ENCODE peak calls at places on chromosomes 2 and 18, in eight cellular contexts. W is thoracic aorta; R is left lung; J is CD8-positive, alpha-beta T cell; T is neural crest cell; K is prostate gland; U is astrocyte of the spinal cord; B is hepatocyte. C is an unnamed sample.

GRCh38 chr2:1051075-1051474 is 100.4 kb downstream of the SNTG2 start:
- DNase-seq in W (no peak), R (no peak), J (no peak), T (no peak), K (no peak), U (peak), B (peak), C (no peak)

GRCh38 chr2:161796192-161796591 is 172.0 kb downstream of the SLC4A10 start:
- DNase-seq in W (no peak), R (no peak), J (no peak), T (no peak), K (no peak), U (no peak), B (peak), C (no peak)

GRCh38 chr2:187749804-187750431 is 195.7 kb upstream of the TFPI start:
- DNase-seq in W (no peak), R (peak), J (no peak), T (no peak), K (no peak), U (no peak), B (no peak), C (no peak)

GRCh38 chr18:53906681-53907080 is 317.8 kb downstream of the MBD2 start:
- DNase-seq in W (no peak), R (no peak), J (no peak), T (no peak), K (no peak), U (peak), B (no peak), C (no peak)

GRCh38 chr18:79598885-79599175 is 80.8 kb upstream of the CTDP1 start:
- DNase-seq in W (no peak), R (peak), J (no peak), T (no peak), K (no peak), U (no peak), B (no peak), C (no peak)

GRCh38 chr18:23689616-23690504 is 607 bp downstream of the LAMA3 start:
- DNase-seq in W (no peak), R (peak), J (no peak), T (peak), K (no peak), U (no peak), B (peak), C (no peak)

GRCh38 chr18:49795612-49796552 is 17.5 kb downstream of the ACAA2 start:
- DNase-seq in W (no peak), R (no peak), J (no peak), T (no peak), K (no peak), U (peak), B (no peak), C (no peak)

GRCh38 chr2:237500681-237501424 is 13.8 kb downstream of the MLPH start:
- DNase-seq in W (no peak), R (no peak), J (no peak), T (no peak), K (no peak), U (peak), B (peak), C (no peak)

GRCh38 chr2:157329524-157329923 is 3.9 kb upstream of the ERMN start:
- DNase-seq in W (no peak), R (peak), J (no peak), T (no peak), K (peak), U (no peak), B (no peak), C (no peak)

GRCh38 chr18:7941533-7941932 is 374.4 kb downstream of the PTPRM start:
- DNase-seq in W (no peak), R (peak), J (no peak), T (no peak), K (peak), U (no peak), B (no peak), C (no peak)

GRCh38 chr2:233082934-233083755 is 23.0 kb downstream of the INPP5D start:
- DNase-seq in W (no peak), R (no peak), J (no peak), T (no peak), K (no peak), U (no peak), B (no peak), C (no peak)

GRCh38 chr2:28193552-28194383 is 198.9 kb upstream of the FOSL2 start:
- DNase-seq in W (no peak), R (no peak), J (no peak), T (no peak), K (no peak), U (no peak), B (no peak), C (no peak)

GRCh38 chr2:28427741-28428412 is 35.2 kb downstream of the FOSL2 start:
- DNase-seq in W (no peak), R (no peak), J (no peak), T (no peak), K (no peak), U (no peak), B (no peak), C (no peak)

GRCh38 chr2:42618972-42619371 is 50.5 kb downstream of the MTA3 start:
- DNase-seq in W (no peak), R (no peak), J (no peak), T (no peak), K (no peak), U (peak), B (no peak), C (no peak)

GRCh38 chr2:1493361-1494126 is 80.3 kb downstream of the TPO start:
- DNase-seq in W (no peak), R (peak), J (no peak), T (no peak), K (no peak), U (no peak), B (no peak), C (no peak)

GRCh38 chr2:106037262-106037661 is 156.8 kb downstream of the UXS1 start:
- DNase-seq in W (no peak), R (no peak), J (no peak), T (no peak), K (no peak), U (no peak), B (no peak), C (no peak)

DNA sequence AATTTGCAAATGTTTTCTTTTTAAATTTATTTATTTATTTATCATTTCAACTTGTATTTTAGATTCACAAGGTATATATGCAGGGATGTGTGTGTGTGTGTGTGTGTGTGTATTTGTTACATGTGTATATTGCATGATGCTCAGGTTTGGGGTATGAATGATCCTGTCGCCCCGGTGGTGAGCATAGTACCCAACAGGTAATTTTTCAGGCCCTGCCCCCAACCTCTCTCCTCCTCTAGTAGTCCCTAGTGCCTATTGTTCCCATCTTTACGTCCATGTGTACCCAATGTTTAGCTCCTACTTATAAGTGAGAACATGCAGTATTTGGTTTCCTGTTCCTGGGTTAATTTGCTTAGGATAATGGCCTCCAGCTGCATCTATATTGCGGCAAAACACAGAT is 33.0 kb upstream of the KIF5C start:
- DNase-seq in W (no peak), R (no peak), J (no peak), T (no peak), K (no peak), U (no peak), B (no peak), C (no peak)
- TF ChIP-seq CTCF in W (no peak), R (no peak), J (no peak), T (no peak), K (no peak), U (no peak), B (no peak), C (no peak)

GRCh38 chr18:43396266-43396665 is 119.0 kb upstream of the SYT4 start:
- DNase-seq in W (no peak), R (no peak), J (no peak), T (no peak), K (no peak), U (peak), B (peak), C (no peak)
- TF ChIP-seq CTCF in W (no peak), R (no peak), J (no peak), T (peak), K (peak), U (peak), B (peak), C (no peak)

GRCh38 chr2:112216158-112216557 is 38.7 kb downstream of the ZC3H8 start:
- DNase-seq in W (no peak), R (no peak), J (no peak), T (no peak), K (no peak), U (no peak), B (no peak), C (no peak)
- TF ChIP-seq CTCF in W (no peak), R (no peak), J (no peak), T (no peak), K (no peak), U (peak), B (no peak), C (no peak)

GRCh38 chr2:74045454-74045853 is 60.7 kb downstream of the TET3 start:
- DNase-seq in W (no peak), R (no peak), J (no peak), T (no peak), K (no peak), U (peak), B (no peak), C (no peak)

GRCh38 chr2:74044999-74045398 is 60.3 kb downstream of the TET3 start:
- DNase-seq in W (no peak), R (no peak), J (no peak), T (no peak), K (no peak), U (no peak), B (no peak), C (no peak)

GRCh38 chr2:74041726-74042125 is 57.0 kb downstream of the TET3 start:
- DNase-seq in W (no peak), R (no peak), J (no peak), T (no peak), K (no peak), U (no peak), B (no peak), C (no peak)

GRCh38 chr2:74042606-74043005 is 57.9 kb downstream of the TET3 start:
- DNase-seq in W (no peak), R (no peak), J (no peak), T (no peak), K (no peak), U (no peak), B (no peak), C (no peak)

DNA sequence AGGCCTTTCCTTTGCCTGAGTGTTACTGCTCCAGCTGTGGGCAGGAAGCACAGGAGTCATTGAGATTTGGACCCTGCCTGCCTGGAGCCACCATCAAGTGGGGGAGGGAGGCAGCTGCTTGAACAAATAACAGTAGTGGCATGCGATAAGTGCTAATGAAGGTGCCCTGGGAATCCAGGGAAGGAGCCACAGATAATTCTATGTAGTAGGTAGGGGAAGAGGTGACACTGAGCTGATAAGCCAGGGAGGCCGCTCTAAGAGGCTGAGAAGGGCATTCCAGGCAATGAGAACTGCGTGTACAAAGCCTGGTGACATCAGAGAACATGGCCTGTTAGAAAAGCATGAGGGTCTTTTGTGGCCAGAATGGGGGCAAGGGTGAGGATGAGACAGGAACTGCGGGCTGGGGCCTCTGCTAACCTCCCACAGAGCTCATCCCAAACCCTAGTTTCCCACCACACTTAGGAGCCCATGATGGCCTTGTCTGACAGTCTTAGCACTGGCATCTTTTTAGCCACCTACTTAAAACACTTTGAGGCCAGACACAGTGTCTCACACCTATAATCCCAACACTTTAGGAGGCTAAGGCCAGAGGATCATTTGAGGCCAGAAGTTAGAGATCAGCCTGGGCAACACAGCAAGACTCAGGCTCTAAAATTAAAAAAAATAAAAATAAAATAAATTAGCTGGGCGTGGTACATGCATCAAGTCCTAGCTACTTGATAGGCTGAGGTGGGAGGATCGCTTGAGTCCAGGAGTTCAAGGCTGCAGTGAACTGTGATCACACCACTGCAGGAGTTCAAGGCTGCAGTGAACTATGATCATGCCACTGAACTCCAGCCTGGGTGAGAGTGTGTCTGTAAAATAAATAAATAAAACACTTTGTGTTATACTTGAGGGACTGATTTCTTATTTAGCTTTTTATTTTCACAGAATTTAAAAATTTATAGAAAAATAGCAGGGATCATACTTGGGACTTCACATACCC is 58.9 kb downstream of the TET3 start:
- DNase-seq in W (no peak), R (no peak), J (no peak), T (no peak), K (no peak), U (no peak), B (no peak), C (no peak)
- TF ChIP-seq CTCF in W (no peak), R (no peak), J (no peak), T (no peak), K (no peak), U (no peak), B (no peak), C (no peak)

DNA sequence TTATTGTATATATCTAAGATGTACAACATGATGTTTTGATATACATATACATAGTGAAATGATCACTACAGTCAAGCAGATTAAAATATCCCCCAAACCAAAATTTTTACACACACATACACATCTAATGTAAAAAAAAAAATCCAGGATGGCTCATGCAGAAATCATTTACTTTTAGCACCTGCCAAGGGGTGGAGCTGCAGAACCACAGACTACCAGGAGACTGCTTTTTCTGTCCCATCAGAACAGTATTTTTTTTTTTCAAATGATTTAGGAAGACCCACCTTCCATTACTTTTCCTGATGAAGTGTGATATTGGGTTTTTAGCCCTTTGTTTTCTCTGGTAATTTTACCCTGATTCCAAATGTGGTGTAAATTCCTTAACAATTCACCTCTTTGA is 61.9 kb downstream of the AQP4 start:
- DNase-seq in W (no peak), R (no peak), J (no peak), T (no peak), K (no peak), U (no peak), B (no peak), C (no peak)
- TF ChIP-seq CTCF in W (no peak), R (no peak), J (no peak), T (peak), K (no peak), U (no peak), B (no peak), C (no peak)

GRCh38 chr2:158457826-158458616 is 1.3 kb downstream of the PKP4 start:
- DNase-seq in W (peak), R (peak), J (peak), T (peak), K (peak), U (peak), B (peak), C (peak)

GRCh38 chr2:158458617-158458920 is 1.8 kb downstream of the PKP4 start:
- DNase-seq in W (no peak), R (no peak), J (no peak), T (no peak), K (no peak), U (no peak), B (no peak), C (no peak)

GRCh38 chr2:158459161-158460003 is 2.6 kb downstream of the PKP4 start:
- DNase-seq in W (no peak), R (no peak), J (no peak), T (no peak), K (no peak), U (peak), B (no peak), C (no peak)

GRCh38 chr2:158463496-158464095 is 6.8 kb downstream of the PKP4 start:
- DNase-seq in W (no peak), R (no peak), J (no peak), T (no peak), K (no peak), U (no peak), B (no peak), C (no peak)

DNA sequence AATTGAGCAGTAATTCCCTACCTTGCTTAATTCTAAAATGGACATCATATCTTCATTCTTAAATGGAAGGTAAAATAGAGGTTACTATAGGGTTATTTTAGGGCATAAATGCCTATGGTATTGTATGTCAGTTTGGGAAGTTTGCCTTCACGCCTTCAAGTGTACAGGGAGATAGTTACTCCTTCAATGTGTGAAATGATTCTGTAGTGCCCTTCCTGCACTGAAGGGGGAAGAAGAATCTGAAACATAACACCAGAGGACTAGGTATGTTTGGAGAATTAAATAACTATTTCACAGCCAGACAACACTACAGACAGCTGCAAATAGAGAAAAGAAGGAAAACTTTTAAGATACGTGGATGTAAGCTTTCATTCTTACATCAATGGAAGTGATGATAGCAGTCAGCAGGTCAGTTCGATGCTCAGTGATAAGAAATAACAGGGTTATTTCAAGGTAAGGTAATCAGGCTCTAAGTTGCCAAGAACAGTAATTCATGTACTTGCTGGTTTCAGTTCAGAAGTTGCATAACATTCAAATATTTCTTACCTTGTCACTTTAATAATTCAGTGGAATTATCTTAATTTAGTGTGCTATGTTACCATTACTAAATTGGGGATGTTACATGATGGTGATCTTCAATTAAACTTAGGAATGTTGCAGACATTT is 4.0 kb downstream of the PKP4 start:
- DNase-seq in W (no peak), R (no peak), J (no peak), T (no peak), K (no peak), U (peak), B (no peak), C (no peak)
- TF ChIP-seq CTCF in W (no peak), R (no peak), J (no peak), T (peak), K (no peak), U (peak), B (no peak), C (no peak)

DNA sequence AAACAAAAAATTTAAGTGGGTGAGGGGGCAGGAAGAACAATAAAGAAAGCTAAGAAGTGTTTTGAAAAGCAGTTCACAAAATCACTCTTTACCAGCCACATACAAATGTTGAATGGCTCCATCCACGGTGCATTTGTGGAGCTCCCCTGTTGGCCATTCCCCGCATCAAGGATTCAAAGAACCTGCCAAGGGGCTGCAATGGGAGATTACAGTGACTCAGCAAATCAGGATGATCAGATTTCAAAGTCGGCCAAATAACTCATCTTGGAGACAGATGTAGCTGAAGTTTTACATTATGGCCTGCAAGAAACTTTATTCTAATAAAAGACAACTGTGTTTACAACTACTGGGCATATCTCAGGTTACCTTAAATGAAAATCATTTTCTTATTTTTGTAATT is 26.9 kb downstream of the COL4A3 start:
- DNase-seq in W (no peak), R (no peak), J (no peak), T (peak), K (no peak), U (peak), B (no peak), C (no peak)
- TF ChIP-seq CTCF in W (no peak), R (no peak), J (no peak), T (no peak), K (no peak), U (peak), B (no peak), C (no peak)

GRCh38 chr2:141554810-141555209 is 576.0 kb downstream of the LRP1B start:
- DNase-seq in W (no peak), R (no peak), J (no peak), T (peak), K (no peak), U (peak), B (peak), C (no peak)
- TF ChIP-seq CTCF in W (no peak), R (no peak), J (no peak), T (peak), K (peak), U (peak), B (peak), C (no peak)

DNA sequence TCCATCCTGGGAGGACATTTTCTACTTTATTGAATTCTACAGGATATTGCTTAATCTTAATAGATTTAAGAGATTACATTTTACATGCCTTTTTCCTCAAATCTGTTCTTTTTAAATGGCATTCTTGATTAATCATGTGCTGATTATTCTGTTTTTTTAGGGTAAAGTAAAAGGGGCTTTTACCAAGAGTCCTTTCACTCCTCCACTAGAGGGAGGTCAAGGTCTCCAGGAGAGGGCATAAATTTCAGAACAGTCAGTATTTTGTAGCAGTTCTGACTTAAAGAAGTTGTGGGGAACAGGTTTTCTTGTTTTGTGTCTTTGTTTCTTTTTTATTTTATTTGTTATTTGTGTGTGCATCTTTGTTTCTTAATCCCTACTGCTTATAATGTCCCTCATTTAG is 25.4 kb downstream of the WDR75 start:
- DNase-seq in W (no peak), R (no peak), J (no peak), T (no peak), K (no peak), U (peak), B (peak), C (no peak)
- TF ChIP-seq CTCF in W (peak), R (peak), J (no peak), T (peak), K (peak), U (peak), B (peak), C (no peak)

C was measured in omental fat pad.